ENCODE peak calls at places on chromosomes 2 and 18, in seven cellular contexts. X is uterus, N is MM.1S, W is lower lobe of right lung, K is A549, E is left lung, F is ascending aorta. H is an unnamed sample. For H3K4me1, the result is how much of the 10 kb centered on the place peaks cover.

GRCh38 chr2:17035010-17035409 is 369.4 kb upstream of the CYRIA start:
- DNase-seq in X (no peak), N (no peak), W (no peak), K (no peak), E (no peak), F (no peak), H (no peak)

GRCh38 chr18:74113711-74114110 is 33.9 kb downstream of the FBXO15 start:
- DNase-seq in X (no peak), N (peak), W (no peak), K (no peak), E (no peak), F (no peak), H (no peak)

GRCh38 chr2:73827018-73827417 is 1.7 kb upstream of the STAMBP start:
- DNase-seq in X (no peak), N (peak), W (no peak), K (peak), E (no peak), F (no peak), H (no peak)

GRCh38 chr2:233329489-233330135 is 22.0 kb downstream of the SAG start:
- DNase-seq in X (no peak), N (no peak), W (no peak), K (no peak), E (no peak), F (no peak), H (no peak)

GRCh38 chr18:78905334-78905733 is 74.3 kb upstream of the SALL3 start:
- DNase-seq in X (no peak), N (no peak), W (no peak), K (no peak), E (no peak), F (no peak), H (no peak)

GRCh38 chr2:42054657-42055430 is 7.0 kb downstream of the PKDCC start:
- DNase-seq in X (no peak), N (no peak), W (no peak), K (no peak), E (no peak), F (no peak), H (no peak)

GRCh38 chr2:83705146-83705545 is 753.9 kb downstream of the SUCLG1 start:
- DNase-seq in X (no peak), N (no peak), W (no peak), K (no peak), E (no peak), F (no peak), H (no peak)

GRCh38 chr2:239275871-239276812 is 124.7 kb downstream of the HDAC4 start:
- DNase-seq in X (no peak), N (no peak), W (peak), K (no peak), E (no peak), F (no peak), H (no peak)

GRCh38 chr2:27973592-27973991 is 83.1 kb downstream of the BABAM2 start:
- DNase-seq in X (no peak), N (no peak), W (no peak), K (no peak), E (no peak), F (no peak), H (no peak)

GRCh38 chr2:109435866-109436634 is 177.7 kb downstream of the SEPTIN10 start:
- DNase-seq in X (peak), N (no peak), W (peak), K (no peak), E (peak), F (peak), H (no peak)

GRCh38 chr2:176710657-176711197 is 441.5 kb downstream of the MTX2 start:
- DNase-seq in X (no peak), N (no peak), W (no peak), K (no peak), E (no peak), F (no peak), H (no peak)

GRCh38 chr2:49616800-49617199 is 462.5 kb upstream of the FSHR start:
- DNase-seq in X (no peak), N (peak), W (no peak), K (no peak), E (no peak), F (no peak), H (no peak)

GRCh38 chr2:40584432-40584831 is 132.5 kb upstream of the SLC8A1 start:
- DNase-seq in X (no peak), N (no peak), W (no peak), K (no peak), E (no peak), F (no peak), H (no peak)

GRCh38 chr2:228545041-228545440 is 363.6 kb upstream of the SPHKAP start:
- DNase-seq in X (no peak), N (no peak), W (no peak), K (no peak), E (no peak), F (no peak), H (no peak)

GRCh38 chr2:151007365-151007764 is 254.3 kb downstream of the RBM43 start:
- DNase-seq in X (no peak), N (no peak), W (no peak), K (no peak), E (no peak), F (no peak), H (no peak)

GRCh38 chr2:104849036-104849551 is 4.8 kb upstream of the POU3F3 start:
- DNase-seq in X (no peak), N (no peak), W (no peak), K (no peak), E (no peak), F (no peak), H (no peak)

GRCh38 chr18:10442551-10442971 is 11.9 kb upstream of the APCDD1 start:
- DNase-seq in X (no peak), N (no peak), W (no peak), K (no peak), E (no peak), F (no peak), H (no peak)

GRCh38 chr2:231673348-231673770 is 35.0 kb upstream of the PTMA start:
- DNase-seq in X (peak), N (no peak), W (peak), K (peak), E (peak), F (no peak), H (no peak)

GRCh38 chr2:231668981-231669380 is 39.3 kb upstream of the PTMA start:
- DNase-seq in X (no peak), N (no peak), W (no peak), K (no peak), E (no peak), F (no peak), H (no peak)

GRCh38 chr2:231671617-231672350 is 36.5 kb upstream of the PTMA start:
- DNase-seq in X (no peak), N (peak), W (peak), K (no peak), E (peak), F (no peak), H (no peak)

GRCh38 chr2:231672617-231673347 is 35.5 kb upstream of the PTMA start:
- DNase-seq in X (peak), N (no peak), W (peak), K (peak), E (peak), F (no peak), H (no peak)

GRCh38 chr2:231670892-231671616 is 37.3 kb upstream of the PTMA start:
- DNase-seq in X (no peak), N (peak), W (no peak), K (no peak), E (no peak), F (no peak), H (no peak)
- H3K4me1 ChIP-seq in X (under half), N (under half), W (half or more), K (half or more), E (half or more), F (under half), H (under half)

DNA sequence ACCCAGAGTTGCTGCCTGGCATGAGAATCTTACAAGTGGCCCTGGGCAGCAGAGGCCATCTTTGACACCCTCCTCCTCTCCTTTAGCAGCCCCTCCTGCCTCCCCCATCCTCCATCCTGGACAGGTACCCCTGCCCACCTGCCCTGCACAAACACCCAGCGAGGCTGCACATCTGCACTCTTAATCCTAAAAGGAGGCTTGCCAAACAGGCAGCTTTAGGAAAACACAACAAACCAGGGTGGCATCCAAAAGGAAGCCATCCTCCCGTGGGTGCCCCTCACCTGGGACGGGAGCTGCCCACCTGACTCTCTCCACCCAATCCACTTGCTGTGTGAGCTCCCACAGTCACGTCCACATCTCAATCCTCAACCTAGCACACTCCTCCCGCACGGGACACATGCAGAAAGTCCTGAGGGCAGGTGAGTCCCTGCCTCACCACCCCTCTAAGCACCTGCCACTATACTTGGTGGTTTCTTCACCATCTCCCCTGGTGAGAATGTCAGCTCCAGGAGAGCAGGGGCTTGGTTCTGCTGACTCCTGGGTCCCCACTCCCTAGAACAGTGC is 5.8 kb downstream of the BIN1 start:
- DNase-seq in X (peak), N (no peak), W (no peak), K (no peak), E (peak), F (no peak), H (no peak)
- H3K4me1 ChIP-seq in X (under half), N (under half), W (under half), K (under half), E (under half), F (under half), H (under half)

GRCh38 chr2:197327776-197328169 is 17.2 kb upstream of the ANKRD44 start:
- DNase-seq in X (no peak), N (no peak), W (no peak), K (no peak), E (no peak), F (no peak), H (no peak)
- H3K4me1 ChIP-seq in X (under half), N (under half), W (under half), K (under half), E (under half), F (under half), H (under half)

DNA sequence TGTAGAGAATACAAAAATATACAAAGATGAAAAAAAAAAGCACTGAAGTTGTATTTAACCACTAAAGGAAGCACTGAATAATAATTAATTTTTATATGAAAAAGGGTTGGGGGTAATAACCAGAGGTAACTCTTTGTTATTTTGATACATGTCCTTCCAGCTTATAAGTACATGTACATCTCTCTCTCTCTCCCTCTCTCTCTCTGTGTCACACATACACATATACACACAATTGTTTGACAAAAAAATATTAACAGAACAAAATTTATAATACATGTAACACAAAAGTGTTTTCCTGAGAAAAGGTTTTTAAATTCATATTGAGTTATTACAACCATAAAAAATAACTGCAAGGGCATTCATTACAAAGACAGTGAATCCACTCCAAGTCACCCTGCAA is 4.6 kb downstream of the WIPF1 start:
- DNase-seq in X (no peak), N (no peak), W (no peak), K (no peak), E (no peak), F (no peak), H (no peak)
- H3K4me1 ChIP-seq in X (under half), N (under half), W (under half), K (under half), E (half or more), F (half or more), H (under half)

DNA sequence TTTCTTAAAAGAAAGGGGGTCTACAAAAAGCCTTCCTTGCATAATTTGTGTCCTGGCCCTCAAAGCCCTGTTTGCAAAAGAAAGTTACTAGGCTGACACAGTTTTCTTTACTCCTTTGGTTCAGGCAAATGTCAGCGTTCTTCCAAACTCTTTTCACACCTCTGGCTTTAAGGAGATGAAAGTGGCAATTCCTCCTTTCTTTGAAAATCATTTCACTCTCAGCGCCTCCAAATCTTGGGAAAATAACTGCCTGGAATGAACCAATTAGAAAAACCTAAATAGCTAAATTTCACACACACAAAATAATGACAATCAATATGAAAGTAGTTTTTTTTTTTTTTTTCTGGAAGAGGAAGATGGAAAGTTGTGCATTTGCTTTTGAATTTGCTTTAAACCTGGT is 1.6 kb downstream of the MEIS1 start:
- DNase-seq in X (no peak), N (peak), W (no peak), K (no peak), E (no peak), F (no peak), H (no peak)
- H3K4me1 ChIP-seq in X (under half), N (under half), W (under half), K (under half), E (under half), F (under half), H (under half)

GRCh38 chr18:400466-400865 is 100.0 kb downstream of the COLEC12 start:
- DNase-seq in X (no peak), N (no peak), W (no peak), K (no peak), E (no peak), F (no peak), H (no peak)
- H3K4me1 ChIP-seq in X (under half), N (under half), W (under half), K (under half), E (under half), F (under half), H (under half)